ENCODE peak calls at places on chromosomes 13 and 19, in ten cellular contexts. One of them, this sample, is unnamed.
A peak's percentile ranks its signal among the peaks of the same experiment; 100 is the strongest.

GRCh38 chr13:76976488-76976887 is 15.4 kb upstream of the CLN5 start:
- DNase-seq in CD8-positive, alpha-beta T cell: no peak
- DNase-seq in effector memory CD4-positive, alpha-beta T cell: no peak
- DNase-seq in CD8-positive, alpha-beta memory T cell: peak; percentile 5
- DNase-seq in body of pancreas: no peak
- DNase-seq in prostate gland: no peak
- DNase-seq in tibial artery: no peak
- DNase-seq in A549: no peak
- DNase-seq in pancreas: no peak
- DNase-seq in fibroblast of lung: no peak
- DNase-seq in this sample: no peak

GRCh38 chr13:62512194-62513141 is 1096.8 kb upstream of the PCDH20 start:
- DNase-seq in CD8-positive, alpha-beta T cell: no peak
- DNase-seq in effector memory CD4-positive, alpha-beta T cell: no peak
- DNase-seq in CD8-positive, alpha-beta memory T cell: no peak
- DNase-seq in body of pancreas: peak; percentile 62
- DNase-seq in prostate gland: no peak
- DNase-seq in tibial artery: no peak
- DNase-seq in A549: peak; percentile 55
- DNase-seq in pancreas: peak; percentile 25
- DNase-seq in fibroblast of lung: peak; percentile 36
- DNase-seq in this sample: peak; percentile 28

GRCh38 chr13:50543767-50544166 is 299.7 kb downstream of the DLEU7 start:
- DNase-seq in CD8-positive, alpha-beta T cell: no peak
- DNase-seq in effector memory CD4-positive, alpha-beta T cell: no peak
- DNase-seq in CD8-positive, alpha-beta memory T cell: no peak
- DNase-seq in body of pancreas: no peak
- DNase-seq in prostate gland: no peak
- DNase-seq in tibial artery: no peak
- DNase-seq in A549: no peak
- DNase-seq in pancreas: no peak
- DNase-seq in fibroblast of lung: peak; percentile 94
- DNase-seq in this sample: peak; percentile 71

GRCh38 chr13:97267418-97268059 is 45.4 kb downstream of the MBNL2 start:
- DNase-seq in CD8-positive, alpha-beta T cell: no peak
- DNase-seq in effector memory CD4-positive, alpha-beta T cell: no peak
- DNase-seq in CD8-positive, alpha-beta memory T cell: no peak
- DNase-seq in body of pancreas: no peak
- DNase-seq in prostate gland: no peak
- DNase-seq in tibial artery: no peak
- DNase-seq in A549: no peak
- DNase-seq in pancreas: no peak
- DNase-seq in fibroblast of lung: no peak
- DNase-seq in this sample: no peak

GRCh38 chr13:113021391-113021790 is 52.4 kb downstream of the MCF2L start:
- DNase-seq in CD8-positive, alpha-beta T cell: no peak
- DNase-seq in effector memory CD4-positive, alpha-beta T cell: no peak
- DNase-seq in CD8-positive, alpha-beta memory T cell: no peak
- DNase-seq in body of pancreas: no peak
- DNase-seq in prostate gland: no peak
- DNase-seq in tibial artery: no peak
- DNase-seq in A549: no peak
- DNase-seq in pancreas: no peak
- DNase-seq in fibroblast of lung: no peak
- DNase-seq in this sample: no peak

GRCh38 chr19:1837625-1838105 is 10.6 kb downstream of the REXO1 start:
- DNase-seq in CD8-positive, alpha-beta T cell: peak; percentile 68
- DNase-seq in effector memory CD4-positive, alpha-beta T cell: peak; percentile 48
- DNase-seq in CD8-positive, alpha-beta memory T cell: no peak
- DNase-seq in body of pancreas: peak; percentile 48
- DNase-seq in prostate gland: no peak
- DNase-seq in tibial artery: no peak
- DNase-seq in A549: no peak
- DNase-seq in pancreas: peak; percentile 58
- DNase-seq in fibroblast of lung: no peak
- DNase-seq in this sample: peak; percentile 85

GRCh38 chr19:39419003-39419402 is 6.5 kb downstream of the PLEKHG2 start:
- DNase-seq in CD8-positive, alpha-beta T cell: no peak
- DNase-seq in effector memory CD4-positive, alpha-beta T cell: no peak
- DNase-seq in CD8-positive, alpha-beta memory T cell: no peak
- DNase-seq in body of pancreas: no peak
- DNase-seq in prostate gland: no peak
- DNase-seq in tibial artery: no peak
- DNase-seq in A549: no peak
- DNase-seq in pancreas: no peak
- DNase-seq in fibroblast of lung: no peak
- DNase-seq in this sample: no peak

GRCh38 chr19:19261350-19262189 is 11.5 kb downstream of the TM6SF2 start:
- DNase-seq in CD8-positive, alpha-beta T cell: no peak
- DNase-seq in effector memory CD4-positive, alpha-beta T cell: no peak
- DNase-seq in CD8-positive, alpha-beta memory T cell: no peak
- DNase-seq in body of pancreas: no peak
- DNase-seq in prostate gland: no peak
- DNase-seq in tibial artery: no peak
- DNase-seq in A549: no peak
- DNase-seq in pancreas: no peak
- DNase-seq in fibroblast of lung: no peak
- DNase-seq in this sample: no peak

GRCh38 chr19:55437410-55437809 is 5.7 kb downstream of the SHISA7 start:
- DNase-seq in CD8-positive, alpha-beta T cell: no peak
- DNase-seq in effector memory CD4-positive, alpha-beta T cell: no peak
- DNase-seq in CD8-positive, alpha-beta memory T cell: no peak
- DNase-seq in body of pancreas: peak; percentile 53
- DNase-seq in prostate gland: no peak
- DNase-seq in tibial artery: no peak
- DNase-seq in A549: peak; percentile 87
- DNase-seq in pancreas: peak; percentile 69
- DNase-seq in fibroblast of lung: peak; percentile 63
- DNase-seq in this sample: peak; percentile 84

GRCh38 chr19:18053571-18054219 is 33.0 kb downstream of the IL12RB1 start:
- DNase-seq in CD8-positive, alpha-beta T cell: no peak
- DNase-seq in effector memory CD4-positive, alpha-beta T cell: no peak
- DNase-seq in CD8-positive, alpha-beta memory T cell: no peak
- DNase-seq in body of pancreas: no peak
- DNase-seq in prostate gland: no peak
- DNase-seq in tibial artery: no peak
- DNase-seq in A549: no peak
- DNase-seq in pancreas: no peak
- DNase-seq in fibroblast of lung: peak; percentile 49
- DNase-seq in this sample: no peak

GRCh38 chr13:89832827-89833226 is 1514.7 kb upstream of the MIR17HG start:
- DNase-seq in CD8-positive, alpha-beta T cell: no peak
- DNase-seq in effector memory CD4-positive, alpha-beta T cell: no peak
- DNase-seq in CD8-positive, alpha-beta memory T cell: no peak
- DNase-seq in body of pancreas: no peak
- DNase-seq in prostate gland: no peak
- DNase-seq in tibial artery: no peak
- DNase-seq in A549: peak; percentile 48
- DNase-seq in pancreas: no peak
- DNase-seq in fibroblast of lung: no peak
- DNase-seq in this sample: no peak

GRCh38 chr13:108728370-108728769 is 99.0 kb downstream of the MYO16 start:
- DNase-seq in CD8-positive, alpha-beta T cell: no peak
- DNase-seq in effector memory CD4-positive, alpha-beta T cell: no peak
- DNase-seq in CD8-positive, alpha-beta memory T cell: no peak
- DNase-seq in body of pancreas: no peak
- DNase-seq in prostate gland: no peak
- DNase-seq in tibial artery: no peak
- DNase-seq in A549: peak; percentile 36
- DNase-seq in pancreas: no peak
- DNase-seq in fibroblast of lung: no peak
- DNase-seq in this sample: no peak
- H3K9me3 ChIP-seq in CD8-positive, alpha-beta T cell: no peaks in the 10 kb centered on the region
- H3K9me3 ChIP-seq in effector memory CD4-positive, alpha-beta T cell: no peaks in the 10 kb centered on the region
- H3K9me3 ChIP-seq in CD8-positive, alpha-beta memory T cell: no peaks in the 10 kb centered on the region
- H3K9me3 ChIP-seq in body of pancreas: no peaks in the 10 kb centered on the region
- H3K9me3 ChIP-seq in prostate gland: no peaks in the 10 kb centered on the region
- H3K9me3 ChIP-seq in tibial artery: no peaks in the 10 kb centered on the region
- H3K9me3 ChIP-seq in A549: no peaks in the 10 kb centered on the region
- H3K9me3 ChIP-seq in pancreas: no peaks in the 10 kb centered on the region
- H3K9me3 ChIP-seq in fibroblast of lung: no peaks in the 10 kb centered on the region
- H3K9me3 ChIP-seq in this sample: no peaks in the 10 kb centered on the region

DNA sequence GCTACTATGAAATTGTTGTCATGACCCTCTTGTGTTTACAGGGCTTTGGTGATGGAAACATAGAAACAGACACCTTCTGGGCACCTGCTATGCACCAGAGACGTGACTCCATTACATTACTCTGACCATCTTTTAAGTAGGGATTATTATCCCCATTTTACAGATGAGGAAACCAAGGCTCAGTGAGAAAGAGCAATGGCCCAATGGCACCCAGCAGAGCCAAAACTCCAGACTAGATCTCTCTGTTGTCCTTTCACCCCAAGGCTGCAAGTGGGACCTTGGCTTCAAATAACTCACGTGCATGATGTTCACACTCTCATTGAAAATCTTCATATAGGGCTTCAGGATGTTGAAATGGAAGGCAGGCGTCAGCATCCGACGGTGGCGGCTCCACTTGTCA is 5.9 kb downstream of the CYP4F2 start:
- DNase-seq in CD8-positive, alpha-beta T cell: no peak
- DNase-seq in effector memory CD4-positive, alpha-beta T cell: no peak
- DNase-seq in CD8-positive, alpha-beta memory T cell: no peak
- DNase-seq in body of pancreas: no peak
- DNase-seq in prostate gland: no peak
- DNase-seq in tibial artery: no peak
- DNase-seq in A549: no peak
- DNase-seq in pancreas: no peak
- DNase-seq in fibroblast of lung: no peak
- DNase-seq in this sample: no peak
- H3K9me3 ChIP-seq in CD8-positive, alpha-beta T cell: no peaks in the 10 kb centered on the region
- H3K9me3 ChIP-seq in effector memory CD4-positive, alpha-beta T cell: no peaks in the 10 kb centered on the region
- H3K9me3 ChIP-seq in CD8-positive, alpha-beta memory T cell: no peaks in the 10 kb centered on the region
- H3K9me3 ChIP-seq in body of pancreas: no peaks in the 10 kb centered on the region
- H3K9me3 ChIP-seq in prostate gland: no peaks in the 10 kb centered on the region
- H3K9me3 ChIP-seq in tibial artery: no peaks in the 10 kb centered on the region
- H3K9me3 ChIP-seq in A549: no peaks in the 10 kb centered on the region
- H3K9me3 ChIP-seq in pancreas: no peaks in the 10 kb centered on the region
- H3K9me3 ChIP-seq in fibroblast of lung: no peaks in the 10 kb centered on the region
- H3K9me3 ChIP-seq in this sample: no peaks in the 10 kb centered on the region

DNA sequence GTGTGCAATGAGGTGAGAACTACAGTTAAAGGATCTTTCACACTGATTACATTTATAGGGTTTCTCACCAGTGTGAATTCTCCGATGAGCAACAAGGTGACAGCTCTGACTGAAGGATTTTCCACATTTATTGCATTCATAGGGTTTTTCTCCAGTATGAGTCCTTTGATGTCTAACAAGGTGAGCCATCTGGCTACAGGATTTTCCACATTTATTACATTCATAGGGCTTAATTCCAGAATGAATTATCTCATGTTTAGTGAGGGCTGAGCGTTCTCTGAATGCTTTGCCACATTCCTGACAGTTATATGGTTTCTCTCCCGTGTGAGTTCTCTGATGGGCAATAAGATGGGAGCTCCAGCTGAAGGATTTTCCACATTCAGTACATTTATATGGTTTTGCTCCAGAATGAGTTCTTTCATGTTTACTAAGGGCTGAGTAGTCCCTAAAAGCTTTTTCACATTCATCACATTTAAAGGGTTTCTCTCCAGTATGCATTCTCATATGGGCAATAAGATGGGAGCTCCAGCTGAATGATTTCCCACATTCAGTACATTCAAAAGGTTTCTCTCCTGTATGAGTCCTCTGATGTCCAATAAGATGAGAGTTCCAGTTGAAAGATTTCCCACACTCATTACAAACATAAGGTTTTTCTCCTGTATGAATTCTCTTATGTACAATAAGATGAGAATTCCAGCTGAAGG is 4.4 kb upstream of the C19orf18 start:
- DNase-seq in CD8-positive, alpha-beta T cell: no peak
- DNase-seq in effector memory CD4-positive, alpha-beta T cell: no peak
- DNase-seq in CD8-positive, alpha-beta memory T cell: no peak
- DNase-seq in body of pancreas: no peak
- DNase-seq in prostate gland: no peak
- DNase-seq in tibial artery: no peak
- DNase-seq in A549: no peak
- DNase-seq in pancreas: no peak
- DNase-seq in fibroblast of lung: peak; percentile 19
- DNase-seq in this sample: no peak
- H3K9me3 ChIP-seq in CD8-positive, alpha-beta T cell: peaks cover 80% of the 10 kb centered on the region
- H3K9me3 ChIP-seq in effector memory CD4-positive, alpha-beta T cell: peaks cover 79% of the 10 kb centered on the region
- H3K9me3 ChIP-seq in CD8-positive, alpha-beta memory T cell: peaks cover 89% of the 10 kb centered on the region
- H3K9me3 ChIP-seq in body of pancreas: peaks cover 12% of the 10 kb centered on the region
- H3K9me3 ChIP-seq in prostate gland: peaks cover 10% of the 10 kb centered on the region
- H3K9me3 ChIP-seq in tibial artery: peaks cover 100% of the 10 kb centered on the region
- H3K9me3 ChIP-seq in A549: peaks cover 98% of the 10 kb centered on the region
- H3K9me3 ChIP-seq in pancreas: peaks cover 18% of the 10 kb centered on the region
- H3K9me3 ChIP-seq in fibroblast of lung: peaks cover 4% of the 10 kb centered on the region
- H3K9me3 ChIP-seq in this sample: peaks cover 29% of the 10 kb centered on the region

DNA sequence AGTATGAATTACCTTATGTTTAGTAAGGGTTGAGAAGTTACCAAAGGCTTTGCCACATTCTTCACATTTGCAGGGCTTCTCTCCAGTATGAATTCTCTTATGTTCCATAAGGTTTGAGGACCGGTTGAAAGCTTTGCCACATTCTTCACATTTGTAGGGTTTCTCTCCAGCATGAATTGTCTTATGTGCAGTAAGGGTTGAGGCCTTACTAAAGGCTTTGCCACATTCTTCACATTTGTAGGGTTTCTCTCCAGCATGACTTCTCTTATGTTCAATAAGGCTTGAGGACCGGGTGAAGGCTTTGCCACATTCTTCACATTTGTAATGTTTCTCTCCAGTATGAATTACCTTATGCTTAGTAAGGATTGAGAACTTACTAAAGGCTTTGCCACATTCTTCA is 26.7 kb downstream of the ZNF728 start:
- DNase-seq in CD8-positive, alpha-beta T cell: no peak
- DNase-seq in effector memory CD4-positive, alpha-beta T cell: no peak
- DNase-seq in CD8-positive, alpha-beta memory T cell: no peak
- DNase-seq in body of pancreas: no peak
- DNase-seq in prostate gland: no peak
- DNase-seq in tibial artery: no peak
- DNase-seq in A549: no peak
- DNase-seq in pancreas: no peak
- DNase-seq in fibroblast of lung: no peak
- DNase-seq in this sample: no peak
- H3K9me3 ChIP-seq in CD8-positive, alpha-beta T cell: peaks cover 26% of the 10 kb centered on the region
- H3K9me3 ChIP-seq in effector memory CD4-positive, alpha-beta T cell: peaks cover 13% of the 10 kb centered on the region
- H3K9me3 ChIP-seq in CD8-positive, alpha-beta memory T cell: peaks cover 24% of the 10 kb centered on the region
- H3K9me3 ChIP-seq in body of pancreas: peaks cover 7% of the 10 kb centered on the region
- H3K9me3 ChIP-seq in prostate gland: peaks cover 6% of the 10 kb centered on the region
- H3K9me3 ChIP-seq in tibial artery: peaks cover 82% of the 10 kb centered on the region
- H3K9me3 ChIP-seq in A549: peaks cover 64% of the 10 kb centered on the region
- H3K9me3 ChIP-seq in pancreas: no peaks in the 10 kb centered on the region
- H3K9me3 ChIP-seq in fibroblast of lung: no peaks in the 10 kb centered on the region
- H3K9me3 ChIP-seq in this sample: peaks cover 5% of the 10 kb centered on the region

This sample was measured in HAP-1.